ENCODE peak calls at places on chromosomes 2 and 18, in four cellular contexts. E is A549; H is effector memory CD4-positive, alpha-beta T cell; T is HuH-7. X is an unnamed sample.
A peak's percentile ranks its signal among the peaks of the same experiment; 100 is the strongest.

GRCh38 chr2:134736167-134736885 is 17.5 kb upstream of the TMEM163 start:
- DNase-seq in E (no peak), H (no peak), T (no peak), X (no peak)

GRCh38 chr2:8495189-8495855 is 186.5 kb upstream of the ID2 start:
- DNase-seq in E (no peak), H (no peak), T (no peak), X (no peak)

GRCh38 chr18:2932247-2933181 is 80.4 kb downstream of the LPIN2 start:
- DNase-seq in E (peak; percentile 21), H (no peak), T (peak; percentile 56), X (peak; percentile 62)

GRCh38 chr18:64972545-64972944 is 778.3 kb upstream of the CDH7 start:
- DNase-seq in E (no peak), H (no peak), T (no peak), X (no peak)

GRCh38 chr2:223868005-223868404 is 30.6 kb upstream of the AP1S3 start:
- DNase-seq in E (no peak), H (no peak), T (no peak), X (no peak)

GRCh38 chr2:178317807-178318206 is 123.5 kb downstream of the OSBPL6 start:
- DNase-seq in E (no peak), H (no peak), T (no peak), X (no peak)

GRCh38 chr2:45273412-45274189 is 264.3 kb upstream of the SIX2 start:
- DNase-seq in E (no peak), H (no peak), T (peak; percentile 37), X (no peak)

GRCh38 chr2:31286961-31287550 is 53.1 kb downstream of the EHD3 start:
- DNase-seq in E (no peak), H (no peak), T (no peak), X (no peak)

GRCh38 chr2:96102596-96103387 is 13.6 kb downstream of the ADRA2B start:
- DNase-seq in E (no peak), H (no peak), T (no peak), X (no peak)

GRCh38 chr2:135093192-135093591 is 41.1 kb downstream of the RAB3GAP1 start:
- DNase-seq in E (no peak), H (no peak), T (no peak), X (no peak)

GRCh38 chr18:7452331-7452730 is 114.8 kb upstream of the PTPRM start:
- DNase-seq in E (peak; percentile 50), H (no peak), T (peak; percentile 70), X (no peak)

GRCh38 chr2:157218911-157219310 is 38.6 kb upstream of the GALNT5 start:
- DNase-seq in E (no peak), H (no peak), T (no peak), X (no peak)

GRCh38 chr2:46067501-46068292 is 229.5 kb upstream of the EPAS1 start:
- DNase-seq in E (peak; percentile 79), H (no peak), T (no peak), X (no peak)

GRCh38 chr2:73134471-73134870 is 21.7 kb upstream of the RAB11FIP5 start:
- DNase-seq in E (no peak), H (no peak), T (no peak), X (no peak)

GRCh38 chr2:230054079-230054478 is 14.6 kb downstream of the SLC16A14 start:
- DNase-seq in E (no peak), H (no peak), T (no peak), X (no peak)

GRCh38 chr2:236273126-236273525 is 8.9 kb upstream of the ASB18 start:
- DNase-seq in E (no peak), H (no peak), T (no peak), X (no peak)

GRCh38 chr2:24768013-24768412 is 25.2 kb downstream of the PTRHD1 start:
- DNase-seq in E (no peak), H (no peak), T (no peak), X (no peak)

GRCh38 chr2:161169335-161169734 is 9.1 kb downstream of the TANK start:
- DNase-seq in E (no peak), H (no peak), T (no peak), X (no peak)

GRCh38 chr2:150091896-150092295 is 395.6 kb downstream of the RND3 start:
- DNase-seq in E (no peak), H (no peak), T (no peak), X (no peak)

GRCh38 chr2:37387143-37387835 is 42.9 kb downstream of the QPCT start:
- DNase-seq in E (no peak), H (no peak), T (no peak), X (no peak)

GRCh38 chr2:138979131-138979530 is 198.9 kb upstream of the NXPH2 start:
- DNase-seq in E (no peak), H (no peak), T (no peak), X (no peak)

GRCh38 chr2:64153811-64154210 is 9.6 kb upstream of the PELI1 start:
- DNase-seq in E (no peak), H (no peak), T (no peak), X (no peak)

GRCh38 chr2:69685321-69686048 is 41.9 kb upstream of the AAK1 start:
- DNase-seq in E (no peak), H (no peak), T (peak; percentile 28), X (no peak)

GRCh38 chr2:240139666-240140393 is 628 bp downstream of the OTOS start:
- DNase-seq in E (no peak), H (no peak), T (no peak), X (no peak)

GRCh38 chr2:42314892-42315468 is 46.0 kb downstream of the COX7A2L start:
- DNase-seq in E (peak; percentile 13), H (no peak), T (no peak), X (no peak)

GRCh38 chr2:28390857-28391563 is 1.6 kb upstream of the FOSL2 start:
- DNase-seq in E (peak; percentile 72), H (no peak), T (peak; percentile 37), X (no peak)

GRCh38 chr2:180385601-180386201 is 378.6 kb upstream of the CWC22 start:
- DNase-seq in E (no peak), H (no peak), T (no peak), X (no peak)

GRCh38 chr2:37350034-37350433 is 5.6 kb downstream of the QPCT start:
- DNase-seq in E (no peak), H (no peak), T (peak; percentile 35), X (no peak)

GRCh38 chr18:51330148-51330547 is 132.7 kb upstream of the MEX3C start:
- DNase-seq in E (no peak), H (no peak), T (no peak), X (no peak)

GRCh38 chr2:168244318-168244717 is 3.1 kb downstream of the STK39 start:
- DNase-seq in E (no peak), H (no peak), T (no peak), X (peak; percentile 17)

GRCh38 chr2:197261808-197262226 is 48.8 kb downstream of the ANKRD44 start:
- DNase-seq in E (no peak), H (no peak), T (no peak), X (no peak)

GRCh38 chr18:79697976-79698375 is 18.4 kb downstream of the CTDP1 start:
- DNase-seq in E (no peak), H (no peak), T (no peak), X (no peak)

GRCh38 chr2:50953021-50953420 is 78.9 kb downstream of the NRXN1 start:
- DNase-seq in E (no peak), H (no peak), T (no peak), X (no peak)

GRCh38 chr18:6776193-6776592 is 46.7 kb downstream of the ARHGAP28 start:
- DNase-seq in E (no peak), H (no peak), T (no peak), X (no peak)

GRCh38 chr2:239190921-239191885 is 209.6 kb downstream of the HDAC4 start:
- DNase-seq in E (no peak), H (no peak), T (no peak), X (no peak)

GRCh38 chr2:75221872-75222271 is 22.6 kb upstream of the TACR1 start:
- DNase-seq in E (no peak), H (no peak), T (no peak), X (no peak)

GRCh38 chr2:29417630-29418029 is 302.4 kb downstream of the CLIP4 start:
- DNase-seq in E (no peak), H (no peak), T (no peak), X (no peak)

GRCh38 chr2:9462313-9462712 is 12.0 kb upstream of the IAH1 start:
- DNase-seq in E (no peak), H (no peak), T (no peak), X (no peak)